ENCODE peak calls at places on chromosome 17, in seven cellular contexts. One of them, this sample, is unnamed.

GRCh38 chr17:57939797-57940196 is 15.4 kb downstream of the CUEDC1 start:
- DNase-seq in activated CD4-positive, alpha-beta T cell treated with anti-CD3 and anti-CD28 coated beads for 24 hours: no peak
- DNase-seq in fibroblast of lung: no peak
- DNase-seq in stimulated activated CD4-positive, alpha-beta T cell treated with anti-CD3 and anti-CD28 coated beads, Interleukin-1b, Interleukin-23, amount 100 ng/mL, for 1 hour: no peak
- DNase-seq in CD8-positive, alpha-beta memory T cell: no peak
- DNase-seq in NCI-H748 treated with DMSO at 0.1 percent for 48 hours: peak
- DNase-seq in activated naive CD8-positive, alpha-beta T cell treated with anti-CD3 and anti-CD28 coated beads, Interleukin-2, amount 50 U/mL, for 24 hours: peak
- DNase-seq in this sample: no peak

GRCh38 chr17:83186751-83187421 is 107.5 kb downstream of the METRNL start:
- DNase-seq in activated CD4-positive, alpha-beta T cell treated with anti-CD3 and anti-CD28 coated beads for 24 hours: no peak
- DNase-seq in NCI-H748 treated with DMSO at 0.1 percent for 48 hours: no peak
- DNase-seq in CD8-positive, alpha-beta memory T cell: no peak
- DNase-seq in stimulated activated CD4-positive, alpha-beta T cell treated with anti-CD3 and anti-CD28 coated beads, Interleukin-1b, Interleukin-23, amount 100 ng/mL, for 1 hour: no peak
- DNase-seq in fibroblast of lung: no peak
- DNase-seq in activated naive CD8-positive, alpha-beta T cell treated with anti-CD3 and anti-CD28 coated beads, Interleukin-2, amount 50 U/mL, for 24 hours: no peak
- DNase-seq in this sample: peak

GRCh38 chr17:50559674-50560184 is 786 bp upstream of the CACNA1G start:
- DNase-seq in fibroblast of lung: peak
- DNase-seq in activated CD4-positive, alpha-beta T cell treated with anti-CD3 and anti-CD28 coated beads for 24 hours: no peak
- DNase-seq in CD8-positive, alpha-beta memory T cell: peak
- DNase-seq in activated naive CD8-positive, alpha-beta T cell treated with anti-CD3 and anti-CD28 coated beads, Interleukin-2, amount 50 U/mL, for 24 hours: peak
- DNase-seq in stimulated activated CD4-positive, alpha-beta T cell treated with anti-CD3 and anti-CD28 coated beads, Interleukin-1b, Interleukin-23, amount 100 ng/mL, for 1 hour: no peak
- DNase-seq in NCI-H748 treated with DMSO at 0.1 percent for 48 hours: no peak
- DNase-seq in this sample: no peak

GRCh38 chr17:55273579-55274370 is 9.0 kb downstream of the HLF start:
- DNase-seq in stimulated activated CD4-positive, alpha-beta T cell treated with anti-CD3 and anti-CD28 coated beads, Interleukin-1b, Interleukin-23, amount 100 ng/mL, for 1 hour: no peak
- DNase-seq in activated CD4-positive, alpha-beta T cell treated with anti-CD3 and anti-CD28 coated beads for 24 hours: no peak
- DNase-seq in fibroblast of lung: no peak
- DNase-seq in activated naive CD8-positive, alpha-beta T cell treated with anti-CD3 and anti-CD28 coated beads, Interleukin-2, amount 50 U/mL, for 24 hours: no peak
- DNase-seq in NCI-H748 treated with DMSO at 0.1 percent for 48 hours: no peak
- DNase-seq in CD8-positive, alpha-beta memory T cell: no peak
- DNase-seq in this sample: no peak

GRCh38 chr17:73318427-73318813 is 6.6 kb upstream of the CDC42EP4 start:
- DNase-seq in NCI-H748 treated with DMSO at 0.1 percent for 48 hours: no peak
- DNase-seq in CD8-positive, alpha-beta memory T cell: no peak
- DNase-seq in fibroblast of lung: no peak
- DNase-seq in activated naive CD8-positive, alpha-beta T cell treated with anti-CD3 and anti-CD28 coated beads, Interleukin-2, amount 50 U/mL, for 24 hours: no peak
- DNase-seq in activated CD4-positive, alpha-beta T cell treated with anti-CD3 and anti-CD28 coated beads for 24 hours: no peak
- DNase-seq in stimulated activated CD4-positive, alpha-beta T cell treated with anti-CD3 and anti-CD28 coated beads, Interleukin-1b, Interleukin-23, amount 100 ng/mL, for 1 hour: no peak
- DNase-seq in this sample: no peak

GRCh38 chr17:27321372-27321771 is 27.5 kb downstream of the WSB1 start:
- DNase-seq in activated CD4-positive, alpha-beta T cell treated with anti-CD3 and anti-CD28 coated beads for 24 hours: no peak
- DNase-seq in fibroblast of lung: no peak
- DNase-seq in stimulated activated CD4-positive, alpha-beta T cell treated with anti-CD3 and anti-CD28 coated beads, Interleukin-1b, Interleukin-23, amount 100 ng/mL, for 1 hour: no peak
- DNase-seq in CD8-positive, alpha-beta memory T cell: no peak
- DNase-seq in NCI-H748 treated with DMSO at 0.1 percent for 48 hours: peak
- DNase-seq in activated naive CD8-positive, alpha-beta T cell treated with anti-CD3 and anti-CD28 coated beads, Interleukin-2, amount 50 U/mL, for 24 hours: no peak
- DNase-seq in this sample: no peak

GRCh38 chr17:77494664-77495435 is 354.1 kb downstream of the SEC14L1 start:
- DNase-seq in CD8-positive, alpha-beta memory T cell: peak
- DNase-seq in fibroblast of lung: peak
- DNase-seq in activated naive CD8-positive, alpha-beta T cell treated with anti-CD3 and anti-CD28 coated beads, Interleukin-2, amount 50 U/mL, for 24 hours: peak
- DNase-seq in activated CD4-positive, alpha-beta T cell treated with anti-CD3 and anti-CD28 coated beads for 24 hours: peak
- DNase-seq in NCI-H748 treated with DMSO at 0.1 percent for 48 hours: no peak
- DNase-seq in stimulated activated CD4-positive, alpha-beta T cell treated with anti-CD3 and anti-CD28 coated beads, Interleukin-1b, Interleukin-23, amount 100 ng/mL, for 1 hour: peak
- DNase-seq in this sample: peak

GRCh38 chr17:35841505-35841904 is 27.2 kb downstream of the HEATR9 start:
- DNase-seq in fibroblast of lung: no peak
- DNase-seq in CD8-positive, alpha-beta memory T cell: no peak
- DNase-seq in stimulated activated CD4-positive, alpha-beta T cell treated with anti-CD3 and anti-CD28 coated beads, Interleukin-1b, Interleukin-23, amount 100 ng/mL, for 1 hour: no peak
- DNase-seq in activated CD4-positive, alpha-beta T cell treated with anti-CD3 and anti-CD28 coated beads for 24 hours: no peak
- DNase-seq in NCI-H748 treated with DMSO at 0.1 percent for 48 hours: no peak
- DNase-seq in activated naive CD8-positive, alpha-beta T cell treated with anti-CD3 and anti-CD28 coated beads, Interleukin-2, amount 50 U/mL, for 24 hours: no peak
- DNase-seq in this sample: no peak

GRCh38 chr17:64747938-64748540 is 85.9 kb upstream of the SMURF2 start:
- DNase-seq in activated naive CD8-positive, alpha-beta T cell treated with anti-CD3 and anti-CD28 coated beads, Interleukin-2, amount 50 U/mL, for 24 hours: no peak
- DNase-seq in NCI-H748 treated with DMSO at 0.1 percent for 48 hours: no peak
- DNase-seq in stimulated activated CD4-positive, alpha-beta T cell treated with anti-CD3 and anti-CD28 coated beads, Interleukin-1b, Interleukin-23, amount 100 ng/mL, for 1 hour: no peak
- DNase-seq in CD8-positive, alpha-beta memory T cell: no peak
- DNase-seq in fibroblast of lung: peak
- DNase-seq in activated CD4-positive, alpha-beta T cell treated with anti-CD3 and anti-CD28 coated beads for 24 hours: no peak
- DNase-seq in this sample: no peak

GRCh38 chr17:36859003-36859300 is 78.3 kb upstream of the LHX1 start:
- DNase-seq in stimulated activated CD4-positive, alpha-beta T cell treated with anti-CD3 and anti-CD28 coated beads, Interleukin-1b, Interleukin-23, amount 100 ng/mL, for 1 hour: no peak
- DNase-seq in activated CD4-positive, alpha-beta T cell treated with anti-CD3 and anti-CD28 coated beads for 24 hours: no peak
- DNase-seq in activated naive CD8-positive, alpha-beta T cell treated with anti-CD3 and anti-CD28 coated beads, Interleukin-2, amount 50 U/mL, for 24 hours: no peak
- DNase-seq in CD8-positive, alpha-beta memory T cell: no peak
- DNase-seq in fibroblast of lung: no peak
- DNase-seq in NCI-H748 treated with DMSO at 0.1 percent for 48 hours: no peak
- DNase-seq in this sample: no peak

GRCh38 chr17:77188084-77189066 is 47.6 kb downstream of the SEC14L1 start:
- DNase-seq in CD8-positive, alpha-beta memory T cell: no peak
- DNase-seq in fibroblast of lung: peak
- DNase-seq in NCI-H748 treated with DMSO at 0.1 percent for 48 hours: no peak
- DNase-seq in activated CD4-positive, alpha-beta T cell treated with anti-CD3 and anti-CD28 coated beads for 24 hours: no peak
- DNase-seq in activated naive CD8-positive, alpha-beta T cell treated with anti-CD3 and anti-CD28 coated beads, Interleukin-2, amount 50 U/mL, for 24 hours: no peak
- DNase-seq in stimulated activated CD4-positive, alpha-beta T cell treated with anti-CD3 and anti-CD28 coated beads, Interleukin-1b, Interleukin-23, amount 100 ng/mL, for 1 hour: no peak
- DNase-seq in this sample: no peak

GRCh38 chr17:17781591-17782424 is 55.0 kb downstream of the SREBF1 start:
- DNase-seq in fibroblast of lung: peak
- DNase-seq in CD8-positive, alpha-beta memory T cell: peak
- DNase-seq in NCI-H748 treated with DMSO at 0.1 percent for 48 hours: peak
- DNase-seq in stimulated activated CD4-positive, alpha-beta T cell treated with anti-CD3 and anti-CD28 coated beads, Interleukin-1b, Interleukin-23, amount 100 ng/mL, for 1 hour: no peak
- DNase-seq in activated CD4-positive, alpha-beta T cell treated with anti-CD3 and anti-CD28 coated beads for 24 hours: no peak
- DNase-seq in activated naive CD8-positive, alpha-beta T cell treated with anti-CD3 and anti-CD28 coated beads, Interleukin-2, amount 50 U/mL, for 24 hours: peak
- DNase-seq in this sample: no peak

GRCh38 chr17:72942594-72942993 is 149.9 kb downstream of the SLC39A11 start:
- DNase-seq in CD8-positive, alpha-beta memory T cell: no peak
- DNase-seq in NCI-H748 treated with DMSO at 0.1 percent for 48 hours: no peak
- DNase-seq in stimulated activated CD4-positive, alpha-beta T cell treated with anti-CD3 and anti-CD28 coated beads, Interleukin-1b, Interleukin-23, amount 100 ng/mL, for 1 hour: no peak
- DNase-seq in activated naive CD8-positive, alpha-beta T cell treated with anti-CD3 and anti-CD28 coated beads, Interleukin-2, amount 50 U/mL, for 24 hours: no peak
- DNase-seq in fibroblast of lung: peak
- DNase-seq in activated CD4-positive, alpha-beta T cell treated with anti-CD3 and anti-CD28 coated beads for 24 hours: no peak
- DNase-seq in this sample: no peak

GRCh38 chr17:32854834-32855389 is 22.0 kb downstream of the MYO1D start:
- DNase-seq in CD8-positive, alpha-beta memory T cell: no peak
- DNase-seq in stimulated activated CD4-positive, alpha-beta T cell treated with anti-CD3 and anti-CD28 coated beads, Interleukin-1b, Interleukin-23, amount 100 ng/mL, for 1 hour: no peak
- DNase-seq in NCI-H748 treated with DMSO at 0.1 percent for 48 hours: no peak
- DNase-seq in activated naive CD8-positive, alpha-beta T cell treated with anti-CD3 and anti-CD28 coated beads, Interleukin-2, amount 50 U/mL, for 24 hours: no peak
- DNase-seq in fibroblast of lung: no peak
- DNase-seq in activated CD4-positive, alpha-beta T cell treated with anti-CD3 and anti-CD28 coated beads for 24 hours: no peak
- DNase-seq in this sample: no peak

GRCh38 chr17:2940352-2940751 is 123.1 kb downstream of the OR1D5 start:
- DNase-seq in fibroblast of lung: no peak
- DNase-seq in NCI-H748 treated with DMSO at 0.1 percent for 48 hours: no peak
- DNase-seq in activated CD4-positive, alpha-beta T cell treated with anti-CD3 and anti-CD28 coated beads for 24 hours: no peak
- DNase-seq in CD8-positive, alpha-beta memory T cell: no peak
- DNase-seq in activated naive CD8-positive, alpha-beta T cell treated with anti-CD3 and anti-CD28 coated beads, Interleukin-2, amount 50 U/mL, for 24 hours: no peak
- DNase-seq in stimulated activated CD4-positive, alpha-beta T cell treated with anti-CD3 and anti-CD28 coated beads, Interleukin-1b, Interleukin-23, amount 100 ng/mL, for 1 hour: no peak
- DNase-seq in this sample: no peak

GRCh38 chr17:333626-334396 is 18.8 kb downstream of the RPH3AL start:
- DNase-seq in fibroblast of lung: peak
- DNase-seq in activated naive CD8-positive, alpha-beta T cell treated with anti-CD3 and anti-CD28 coated beads, Interleukin-2, amount 50 U/mL, for 24 hours: no peak
- DNase-seq in CD8-positive, alpha-beta memory T cell: no peak
- DNase-seq in NCI-H748 treated with DMSO at 0.1 percent for 48 hours: no peak
- DNase-seq in activated CD4-positive, alpha-beta T cell treated with anti-CD3 and anti-CD28 coated beads for 24 hours: no peak
- DNase-seq in stimulated activated CD4-positive, alpha-beta T cell treated with anti-CD3 and anti-CD28 coated beads, Interleukin-1b, Interleukin-23, amount 100 ng/mL, for 1 hour: no peak
- DNase-seq in this sample: no peak